ENCODE peak calls at places on chromosomes 7 and 10, in seven cellular contexts. Q is anterior cingulate cortex, J is AG08395, K is neural crest cell, E is sigmoid colon, F is retina, T is SW 1271. M is an unnamed sample.

GRCh38 chr7:111388912-111389311 is 173.4 kb downstream of the IMMP2L start:
- DNase-seq in Q (no peak), J (no peak), K (no peak), E (no peak), F (no peak), T (no peak), M (no peak)

GRCh38 chr10:70255329-70256299 is 22.4 kb upstream of the PPA1 start:
- DNase-seq in Q (no peak), J (no peak), K (no peak), E (no peak), F (peak; percentile 79), T (no peak), M (no peak)

GRCh38 chr10:59622320-59622901 is 87.2 kb downstream of the SLC16A9 start:
- DNase-seq in Q (no peak), J (peak; percentile 39), K (peak; percentile 39), E (no peak), F (peak; percentile 84), T (no peak), M (no peak)

GRCh38 chr10:786666-787512 is 97.4 kb upstream of the DIP2C start:
- DNase-seq in Q (no peak), J (no peak), K (no peak), E (peak; percentile 53), F (no peak), T (no peak), M (no peak)

GRCh38 chr7:140196361-140197217 is 19.8 kb upstream of the KDM7A start:
- DNase-seq in Q (no peak), J (no peak), K (no peak), E (peak; percentile 85), F (no peak), T (no peak), M (no peak)

GRCh38 chr10:132527338-132528063 is 10.1 kb upstream of the INPP5A start:
- DNase-seq in Q (no peak), J (no peak), K (no peak), E (peak; percentile 65), F (no peak), T (no peak), M (no peak)

GRCh38 chr10:72564596-72564995 is 61.3 kb downstream of the MICU1 start:
- DNase-seq in Q (no peak), J (peak; percentile 86), K (no peak), E (no peak), F (no peak), T (no peak), M (peak; percentile 85)

GRCh38 chr10:59649606-59650346 is 59.9 kb downstream of the SLC16A9 start:
- DNase-seq in Q (no peak), J (no peak), K (no peak), E (no peak), F (no peak), T (no peak), M (no peak)

GRCh38 chr7:27164381-27165088 is 802 bp downstream of the HOXA9 start:
- DNase-seq in Q (no peak), J (no peak), K (no peak), E (peak; percentile 87), F (no peak), T (no peak), M (no peak)